ENCODE peak calls at places on chromosomes 12 and 14, in five cellular contexts. B is choroid plexus epithelial cell, E is PC-9, H is tibial nerve, N is fibroblast of lung. W is an unnamed sample.

GRCh38 chr14:57071639-57072038 is 197.1 kb downstream of the EXOC5 start:
- DNase-seq in B (no peak), E (no peak), H (no peak), N (no peak), W (no peak)

GRCh38 chr14:29446971-29447370 is 480.7 kb downstream of the PRKD1 start:
- DNase-seq in B (no peak), E (no peak), H (no peak), N (no peak), W (no peak)

GRCh38 chr12:9798008-9798619 is 29.2 kb upstream of the KLRF1 start:
- DNase-seq in B (peak), E (peak), H (no peak), N (peak), W (no peak)

GRCh38 chr14:104399432-104400155 is 180.0 kb upstream of the C14orf180 start:
- DNase-seq in B (no peak), E (no peak), H (no peak), N (no peak), W (no peak)

GRCh38 chr14:67943947-67944346 is 124.4 kb downstream of the RAD51B start:
- DNase-seq in B (peak), E (peak), H (peak), N (peak), W (no peak)

GRCh38 chr14:36520601-36521525 is 831 bp upstream of the NKX2-1 start:
- DNase-seq in B (peak), E (peak), H (no peak), N (no peak), W (no peak)

GRCh38 chr12:62813031-62813829 is 121.7 kb downstream of the PPM1H start:
- DNase-seq in B (peak), E (peak), H (no peak), N (peak), W (no peak)

GRCh38 chr14:69953266-69953905 is 74.2 kb downstream of the SMOC1 start:
- DNase-seq in B (no peak), E (no peak), H (no peak), N (no peak), W (no peak)

GRCh38 chr14:78633747-78634146 is 463.6 kb downstream of the NRXN3 start:
- DNase-seq in B (no peak), E (no peak), H (no peak), N (no peak), W (no peak)

GRCh38 chr12:128190614-128191013 is 76.4 kb upstream of the TMEM132C start:
- DNase-seq in B (no peak), E (no peak), H (no peak), N (no peak), W (no peak)

GRCh38 chr12:4506870-4507269 is 31.8 kb upstream of the RAD51AP1 start:
- DNase-seq in B (peak), E (no peak), H (no peak), N (peak), W (no peak)

GRCh38 chr14:73457050-73457934 is 1.1 kb downstream of the NUMB start:
- DNase-seq in B (peak), E (peak), H (no peak), N (peak), W (no peak)

GRCh38 chr14:55593698-55594097 is 13.7 kb downstream of the KTN1 start:
- DNase-seq in B (no peak), E (no peak), H (no peak), N (no peak), W (no peak)

GRCh38 chr12:101551362-101552114 is 43.2 kb upstream of the MYBPC1 start:
- DNase-seq in B (no peak), E (no peak), H (no peak), N (no peak), W (no peak)

GRCh38 chr14:104794099-104794498 is 1.4 kb downstream of the AKT1 start:
- DNase-seq in B (peak), E (peak), H (no peak), N (peak), W (no peak)

GRCh38 chr14:61860294-61860918 is 98.2 kb downstream of the SNAPC1 start:
- DNase-seq in B (peak), E (peak), H (no peak), N (peak), W (peak)

GRCh38 chr12:48788852-48789775 is at the start of gene ADCY6:
- DNase-seq in B (peak), E (peak), H (peak), N (peak), W (peak)

GRCh38 chr12:45234134-45234865 is 18.4 kb downstream of the ANO6 start:
- DNase-seq in B (peak), E (peak), H (no peak), N (peak), W (no peak)

GRCh38 chr12:64746663-64747062 is 12.5 kb downstream of the GNS start:
- DNase-seq in B (peak), E (no peak), H (no peak), N (peak), W (no peak)

GRCh38 chr14:101970830-101971400 is 6.5 kb downstream of the DYNC1H1 start:
- DNase-seq in B (no peak), E (no peak), H (no peak), N (no peak), W (no peak)

GRCh38 chr12:26327975-26328635 is 132.7 kb downstream of the SSPN start:
- DNase-seq in B (no peak), E (no peak), H (no peak), N (no peak), W (no peak)

GRCh38 chr12:110330544-110330943 is 49.5 kb downstream of the ATP2A2 start:
- DNase-seq in B (peak), E (no peak), H (no peak), N (peak), W (no peak)

GRCh38 chr14:23559010-23559920 is 3.2 kb downstream of the THTPA start:
- DNase-seq in B (peak), E (peak), H (no peak), N (peak), W (no peak)

GRCh38 chr14:88866305-88866704 is 41.9 kb downstream of the TTC8 start:
- DNase-seq in B (peak), E (no peak), H (no peak), N (peak), W (no peak)

GRCh38 chr14:43356984-43357545 is 1150.0 kb downstream of the FSCB start:
- DNase-seq in B (no peak), E (no peak), H (no peak), N (no peak), W (no peak)

GRCh38 chr12:4037747-4038312 is 164.6 kb upstream of the PARP11 start:
- DNase-seq in B (peak), E (no peak), H (no peak), N (peak), W (peak)

GRCh38 chr12:49716546-49716945 is 9.3 kb upstream of the FMNL3 start:
- DNase-seq in B (no peak), E (no peak), H (no peak), N (no peak), W (no peak)

GRCh38 chr14:68927089-68927488 is 52.0 kb downstream of the ACTN1 start:
- DNase-seq in B (no peak), E (no peak), H (no peak), N (no peak), W (no peak)

GRCh38 chr14:36976571-36977023 is 195.8 kb downstream of the SLC25A21 start:
- DNase-seq in B (peak), E (peak), H (no peak), N (peak), W (no peak)

GRCh38 chr14:52129733-52130132 is 60.9 kb upstream of the NID2 start:
- DNase-seq in B (peak), E (no peak), H (no peak), N (no peak), W (no peak)

GRCh38 chr14:52125885-52126284 is 57.0 kb upstream of the NID2 start:
- DNase-seq in B (no peak), E (no peak), H (no peak), N (no peak), W (no peak)

GRCh38 chr14:52119030-52119429 is 50.2 kb upstream of the NID2 start:
- DNase-seq in B (no peak), E (no peak), H (peak), N (no peak), W (no peak)

GRCh38 chr14:52121441-52121840 is 52.6 kb upstream of the NID2 start:
- DNase-seq in B (no peak), E (no peak), H (no peak), N (no peak), W (no peak)

GRCh38 chr14:52124791-52125661 is 56.2 kb upstream of the NID2 start:
- DNase-seq in B (peak), E (peak), H (no peak), N (peak), W (no peak)
- TF ChIP-seq CTCF in B (no peak), E (no peak), H (no peak), N (no peak), W (no peak)

GRCh38 chr12:130031041-130031440 is 127.2 kb upstream of the TMEM132D start:
- DNase-seq in B (no peak), E (no peak), H (no peak), N (no peak), W (no peak)
- TF ChIP-seq CTCF in B (no peak), E (no peak), H (no peak), N (no peak), W (no peak)

GRCh38 chr14:93115069-93115919 is 431 bp downstream of the ITPK1 start:
- DNase-seq in B (peak), E (peak), H (peak), N (peak), W (peak)
- TF ChIP-seq CTCF in B (no peak), E (no peak), H (peak), N (no peak), W (peak)

GRCh38 chr14:86035882-86036281 is 505.9 kb downstream of the FLRT2 start:
- DNase-seq in B (peak), E (no peak), H (no peak), N (no peak), W (no peak)
- TF ChIP-seq CTCF in B (peak), E (peak), H (no peak), N (peak), W (peak)

W was measured in D721Med.